ENCODE peak calls at places on chromosomes 6 and 20, in eight cellular contexts. One of them, this sample, is unnamed.

GRCh38 chr20:23059831-23060230 is 10.4 kb upstream of the THBD start:
- DNase-seq in COR-L47: no peak
- DNase-seq in Calu3: no peak
- DNase-seq in RCC 7860: no peak
- DNase-seq in colonic mucosa: no peak
- DNase-seq in NCI-H1092: no peak
- DNase-seq in activated naive CD4-positive, alpha-beta T cell treated with anti-CD3 and anti-CD28 coated beads, Interleukin-2, amount 10 ng/mL, durations not matched to agents 7 days and 5 days: no peak
- DNase-seq in H4: peak; percentile 15
- DNase-seq in this sample: no peak

GRCh38 chr6:43734294-43734665 is 35.7 kb upstream of the VEGFA start:
- DNase-seq in activated naive CD4-positive, alpha-beta T cell treated with anti-CD3 and anti-CD28 coated beads, Interleukin-2, amount 10 ng/mL, durations not matched to agents 7 days and 5 days: no peak
- DNase-seq in NCI-H1092: no peak
- DNase-seq in Calu3: no peak
- DNase-seq in COR-L47: no peak
- DNase-seq in RCC 7860: no peak
- DNase-seq in colonic mucosa: no peak
- DNase-seq in H4: no peak
- DNase-seq in this sample: no peak

GRCh38 chr6:121305957-121306607 is 28.2 kb downstream of the TBC1D32 start:
- DNase-seq in NCI-H1092: peak; percentile 8
- DNase-seq in Calu3: peak; percentile 2
- DNase-seq in H4: peak; percentile 14
- DNase-seq in activated naive CD4-positive, alpha-beta T cell treated with anti-CD3 and anti-CD28 coated beads, Interleukin-2, amount 10 ng/mL, durations not matched to agents 7 days and 5 days: no peak
- DNase-seq in RCC 7860: peak; percentile 32
- DNase-seq in colonic mucosa: no peak
- DNase-seq in COR-L47: peak; percentile 0
- DNase-seq in this sample: no peak

GRCh38 chr6:26196846-26197683 is 109.8 kb downstream of the HFE start:
- DNase-seq in RCC 7860: peak; percentile 89
- DNase-seq in NCI-H1092: peak; percentile 75
- DNase-seq in Calu3: peak; percentile 84
- DNase-seq in H4: peak; percentile 95
- DNase-seq in COR-L47: peak; percentile 88
- DNase-seq in activated naive CD4-positive, alpha-beta T cell treated with anti-CD3 and anti-CD28 coated beads, Interleukin-2, amount 10 ng/mL, durations not matched to agents 7 days and 5 days: peak; percentile 89
- DNase-seq in colonic mucosa: peak; percentile 88
- DNase-seq in this sample: peak; percentile 84

GRCh38 chr6:136113736-136114173 is 136.4 kb downstream of the MTFR2 start:
- DNase-seq in RCC 7860: peak; percentile 32
- DNase-seq in H4: peak; percentile 11
- DNase-seq in Calu3: no peak
- DNase-seq in colonic mucosa: peak; percentile 27
- DNase-seq in COR-L47: peak; percentile 89
- DNase-seq in activated naive CD4-positive, alpha-beta T cell treated with anti-CD3 and anti-CD28 coated beads, Interleukin-2, amount 10 ng/mL, durations not matched to agents 7 days and 5 days: no peak
- DNase-seq in NCI-H1092: peak; percentile 91
- DNase-seq in this sample: peak; percentile 85

GRCh38 chr20:13317439-13317838 is 96.4 kb downstream of the ISM1 start:
- DNase-seq in NCI-H1092: no peak
- DNase-seq in activated naive CD4-positive, alpha-beta T cell treated with anti-CD3 and anti-CD28 coated beads, Interleukin-2, amount 10 ng/mL, durations not matched to agents 7 days and 5 days: no peak
- DNase-seq in RCC 7860: no peak
- DNase-seq in colonic mucosa: no peak
- DNase-seq in Calu3: no peak
- DNase-seq in COR-L47: no peak
- DNase-seq in H4: no peak
- DNase-seq in this sample: no peak

GRCh38 chr20:40690836-40691565 is 2.0 kb upstream of the MAFB start:
- DNase-seq in RCC 7860: no peak
- DNase-seq in COR-L47: no peak
- DNase-seq in activated naive CD4-positive, alpha-beta T cell treated with anti-CD3 and anti-CD28 coated beads, Interleukin-2, amount 10 ng/mL, durations not matched to agents 7 days and 5 days: no peak
- DNase-seq in NCI-H1092: no peak
- DNase-seq in colonic mucosa: no peak
- DNase-seq in H4: no peak
- DNase-seq in Calu3: no peak
- DNase-seq in this sample: no peak

GRCh38 chr6:152587473-152587872 is 49.7 kb downstream of the SYNE1 start:
- DNase-seq in colonic mucosa: no peak
- DNase-seq in activated naive CD4-positive, alpha-beta T cell treated with anti-CD3 and anti-CD28 coated beads, Interleukin-2, amount 10 ng/mL, durations not matched to agents 7 days and 5 days: no peak
- DNase-seq in RCC 7860: no peak
- DNase-seq in NCI-H1092: no peak
- DNase-seq in H4: no peak
- DNase-seq in Calu3: no peak
- DNase-seq in COR-L47: no peak
- DNase-seq in this sample: no peak

GRCh38 chr6:139027620-139028182 is 844 bp upstream of the ABRACL start:
- DNase-seq in COR-L47: peak; percentile 24
- DNase-seq in Calu3: peak; percentile 24
- DNase-seq in NCI-H1092: no peak
- DNase-seq in H4: no peak
- DNase-seq in RCC 7860: peak; percentile 15
- DNase-seq in colonic mucosa: peak; percentile 63
- DNase-seq in activated naive CD4-positive, alpha-beta T cell treated with anti-CD3 and anti-CD28 coated beads, Interleukin-2, amount 10 ng/mL, durations not matched to agents 7 days and 5 days: peak; percentile 56
- DNase-seq in this sample: no peak